ENCODE peak calls at places on chromosomes 12 and 14, in eight cellular contexts. O is nucleus accumbens; T is MV-4-11; L is stimulated activated CD4-positive, alpha-beta T cell treated with anti-CD3 and anti-CD28 coated beads, Interleukin-4, amount 100 ng/mL, for 48 hours; X is Caki2; B is fibroblast of lung; V is T follicular helper cell; J is lung microvascular endothelial cell. A is an unnamed sample.
A peak's percentile ranks its signal among the peaks of the same experiment; 100 is the strongest.

GRCh38 chr14:77067632-77068514 is 30.2 kb upstream of the CIPC start:
- DNase-seq in L (peak; percentile 42), T (no peak), B (peak; percentile 65), J (peak; percentile 77), V (peak; percentile 41), O (peak; percentile 50), X (peak; percentile 74), A (peak; percentile 67)

GRCh38 chr14:92529895-92530294 is 16.3 kb downstream of the RIN3 start:
- DNase-seq in J (no peak), L (no peak), B (no peak), V (no peak), X (no peak), T (no peak), O (no peak), A (no peak)

GRCh38 chr12:65634626-65635331 is 189.5 kb upstream of the HMGA2 start:
- DNase-seq in V (no peak), J (no peak), O (no peak), B (no peak), T (no peak), L (no peak), X (peak; percentile 96), A (no peak)

GRCh38 chr12:59329457-59329856 is 266.4 kb upstream of the SLC16A7 start:
- DNase-seq in B (no peak), J (no peak), O (no peak), X (no peak), L (no peak), T (no peak), V (no peak), A (no peak)

GRCh38 chr12:78951746-78952532 is 87.4 kb downstream of the SYT1 start:
- DNase-seq in O (no peak), X (no peak), B (no peak), L (no peak), T (no peak), V (no peak), J (peak; percentile 7), A (no peak)

GRCh38 chr12:54262403-54262925 is 17.5 kb downstream of the CBX5 start:
- DNase-seq in T (peak; percentile 46), L (no peak), X (peak; percentile 89), V (no peak), B (peak; percentile 37), J (no peak), O (no peak), A (no peak)

GRCh38 chr12:66235626-66236281 is 46.7 kb downstream of the IRAK3 start:
- DNase-seq in O (no peak), J (peak; percentile 17), B (peak; percentile 24), L (no peak), T (no peak), V (no peak), X (no peak), A (no peak)

GRCh38 chr14:30077946-30078345 is 150.3 kb upstream of the PRKD1 start:
- DNase-seq in V (no peak), T (no peak), O (no peak), X (no peak), J (no peak), L (no peak), B (no peak), A (no peak)

GRCh38 chr14:28323951-28324741 is 442.4 kb upstream of the FOXG1 start:
- DNase-seq in V (no peak), T (no peak), X (no peak), L (no peak), O (no peak), B (no peak), J (no peak), A (no peak)